ENCODE peak calls at places on chromosomes 7 and 10, in ten cellular contexts. E, T, Q, W, X, A, U, D, K and F are unnamed samples. For H3K9me3 and H3K27me3, the result is how much of the 10 kb centered on the place peaks cover.

GRCh38 chr10:110485541-110485940 is 12.2 kb upstream of the DUSP5 start:
- DNase-seq in E (no peak), T (no peak), Q (no peak), W (no peak), X (no peak), A (no peak), U (no peak), D (no peak), K (no peak), F (no peak)

GRCh38 chr10:60663850-60664249 is 114.4 kb upstream of the CDK1 start:
- DNase-seq in E (no peak), T (no peak), Q (no peak), W (no peak), X (no peak), A (no peak), U (no peak), D (no peak), K (no peak), F (no peak)

GRCh38 chr7:116579835-116580234 is 55.0 kb downstream of the CAV1 start:
- DNase-seq in E (no peak), T (no peak), Q (no peak), W (no peak), X (no peak), A (no peak), U (no peak), D (no peak), K (no peak), F (peak)

GRCh38 chr10:72276013-72276387 is 2.3 kb downstream of the DDIT4 start:
- DNase-seq in E (peak), T (no peak), Q (peak), W (peak), X (no peak), A (no peak), U (no peak), D (peak), K (no peak), F (peak)

GRCh38 chr10:20662742-20663141 is 234.4 kb downstream of the NEBL start:
- DNase-seq in E (no peak), T (no peak), Q (no peak), W (no peak), X (no peak), A (no peak), U (no peak), D (no peak), K (no peak), F (no peak)

GRCh38 chr7:157139142-157140117 is 704 bp downstream of the UBE3C start:
- DNase-seq in E (peak), T (peak), Q (peak), W (peak), X (peak), A (peak), U (peak), D (no peak), K (no peak), F (peak)

GRCh38 chr10:46267132-46267985 is 19.4 kb upstream of the ANTXRL start:
- DNase-seq in E (no peak), T (no peak), Q (no peak), W (peak), X (no peak), A (no peak), U (no peak), D (no peak), K (no peak), F (no peak)

GRCh38 chr10:14583252-14583651 is 191.4 kb downstream of the FAM107B start:
- DNase-seq in E (no peak), T (no peak), Q (no peak), W (no peak), X (peak), A (peak), U (no peak), D (no peak), K (no peak), F (no peak)

GRCh38 chr7:137454169-137455166 is 110.9 kb upstream of the PTN start:
- DNase-seq in E (peak), T (peak), Q (no peak), W (no peak), X (no peak), A (no peak), U (peak), D (no peak), K (no peak), F (no peak)

GRCh38 chr7:35816514-35816913 is 15.7 kb downstream of the SEPTIN7 start:
- DNase-seq in E (no peak), T (no peak), Q (no peak), W (no peak), X (no peak), A (no peak), U (no peak), D (no peak), K (no peak), F (no peak)

GRCh38 chr7:47782022-47782421 is 166.2 kb downstream of the PKD1L1 start:
- DNase-seq in E (no peak), T (no peak), Q (no peak), W (no peak), X (no peak), A (no peak), U (peak), D (no peak), K (no peak), F (no peak)

GRCh38 chr10:95229724-95230627 is 35.9 kb downstream of the ACSM6 start:
- DNase-seq in E (peak), T (no peak), Q (no peak), W (no peak), X (no peak), A (no peak), U (peak), D (peak), K (no peak), F (no peak)

GRCh38 chr10:117135026-117135372 is 3.1 kb downstream of the VAX1 start:
- DNase-seq in E (no peak), T (no peak), Q (no peak), W (no peak), X (no peak), A (no peak), U (no peak), D (no peak), K (no peak), F (no peak)

GRCh38 chr10:27558612-27559020 is 54.5 kb downstream of the RAB18 start:
- DNase-seq in E (peak), T (peak), Q (peak), W (peak), X (no peak), A (no peak), U (peak), D (peak), K (no peak), F (peak)

GRCh38 chr10:56585447-56586171 is 224.6 kb upstream of the ZWINT start:
- DNase-seq in E (no peak), T (peak), Q (no peak), W (no peak), X (no peak), A (no peak), U (no peak), D (no peak), K (no peak), F (no peak)

GRCh38 chr7:24025094-24025493 is 258.9 kb upstream of the NPY start:
- DNase-seq in E (no peak), T (no peak), Q (no peak), W (no peak), X (no peak), A (no peak), U (peak), D (no peak), K (no peak), F (no peak)

GRCh38 chr10:25036381-25036780 is 20.0 kb downstream of the THNSL1 start:
- DNase-seq in E (no peak), T (no peak), Q (no peak), W (no peak), X (no peak), A (no peak), U (no peak), D (no peak), K (no peak), F (no peak)

GRCh38 chr10:60382946-60383681 is 6.6 kb downstream of the ANK3 start:
- DNase-seq in E (no peak), T (no peak), Q (no peak), W (no peak), X (no peak), A (no peak), U (peak), D (no peak), K (no peak), F (no peak)

GRCh38 chr10:98293550-98294269 is 25.7 kb upstream of the LOXL4 start:
- DNase-seq in E (no peak), T (peak), Q (no peak), W (peak), X (no peak), A (no peak), U (no peak), D (no peak), K (no peak), F (no peak)

GRCh38 chr7:121027761-121028681 is 39.5 kb downstream of the CPED1 start:
- DNase-seq in E (no peak), T (no peak), Q (no peak), W (no peak), X (no peak), A (no peak), U (peak), D (no peak), K (no peak), F (no peak)

GRCh38 chr10:124619802-124620490 is 124.2 kb downstream of the FAM53B start:
- DNase-seq in E (no peak), T (no peak), Q (no peak), W (no peak), X (peak), A (no peak), U (no peak), D (no peak), K (no peak), F (no peak)

GRCh38 chr7:17302575-17303142 is 4.2 kb downstream of the AHR start:
- DNase-seq in E (no peak), T (no peak), Q (no peak), W (no peak), X (no peak), A (no peak), U (peak), D (no peak), K (no peak), F (no peak)

GRCh38 chr7:121024568-121025055 is 36.1 kb downstream of the CPED1 start:
- DNase-seq in E (no peak), T (no peak), Q (no peak), W (no peak), X (no peak), A (no peak), U (no peak), D (no peak), K (no peak), F (no peak)

GRCh38 chr10:6729967-6730366 is 149.9 kb upstream of the PRKCQ start:
- DNase-seq in E (no peak), T (no peak), Q (no peak), W (no peak), X (no peak), A (no peak), U (peak), D (no peak), K (no peak), F (no peak)

GRCh38 chr7:33757563-33758165 is 147.7 kb upstream of the BMPER start:
- DNase-seq in E (peak), T (no peak), Q (peak), W (no peak), X (peak), A (no peak), U (peak), D (no peak), K (no peak), F (peak)

GRCh38 chr7:24701232-24701898 is 55.9 kb downstream of the GSDME start:
- DNase-seq in E (no peak), T (no peak), Q (peak), W (no peak), X (no peak), A (peak), U (peak), D (no peak), K (no peak), F (no peak)

GRCh38 chr10:36141786-36142560 is 499.9 kb upstream of the FZD8 start:
- DNase-seq in E (no peak), T (peak), Q (no peak), W (no peak), X (no peak), A (no peak), U (no peak), D (no peak), K (no peak), F (no peak)

GRCh38 chr10:131737543-131738395 is 163.0 kb upstream of the PPP2R2D start:
- DNase-seq in E (no peak), T (no peak), Q (no peak), W (peak), X (no peak), A (peak), U (no peak), D (no peak), K (no peak), F (no peak)

GRCh38 chr10:36170943-36171501 is 528.9 kb upstream of the FZD8 start:
- DNase-seq in E (no peak), T (no peak), Q (no peak), W (no peak), X (no peak), A (no peak), U (no peak), D (no peak), K (no peak), F (no peak)

GRCh38 chr10:69801094-69801433 is 642 bp upstream of the COL13A1 start:
- DNase-seq in E (peak), T (peak), Q (no peak), W (no peak), X (no peak), A (no peak), U (peak), D (peak), K (no peak), F (peak)

GRCh38 chr7:11552676-11553075 is 279.3 kb downstream of the THSD7A start:
- DNase-seq in E (no peak), T (no peak), Q (no peak), W (no peak), X (no peak), A (no peak), U (no peak), D (no peak), K (no peak), F (no peak)

GRCh38 chr7:112572669-112573301 is 92.0 kb downstream of the LSMEM1 start:
- DNase-seq in E (no peak), T (no peak), Q (peak), W (no peak), X (no peak), A (no peak), U (no peak), D (no peak), K (no peak), F (peak)

GRCh38 chr10:127996586-127996985 is 89.7 kb downstream of the PTPRE start:
- DNase-seq in E (no peak), T (no peak), Q (no peak), W (no peak), X (no peak), A (no peak), U (no peak), D (no peak), K (no peak), F (peak)

GRCh38 chr10:68938117-68938516 is 17.9 kb upstream of the DDX21 start:
- DNase-seq in E (peak), T (no peak), Q (no peak), W (peak), X (no peak), A (no peak), U (peak), D (no peak), K (no peak), F (peak)

GRCh38 chr10:97731346-97732051 is 5.4 kb upstream of the ZFYVE27 start:
- DNase-seq in E (peak), T (peak), Q (peak), W (peak), X (peak), A (no peak), U (peak), D (no peak), K (no peak), F (peak)

GRCh38 chr7:53473371-53473770 is 437.9 kb downstream of the POM121L12 start:
- DNase-seq in E (no peak), T (no peak), Q (no peak), W (no peak), X (no peak), A (no peak), U (no peak), D (no peak), K (no peak), F (no peak)

GRCh38 chr10:110747609-110748464 is 103.7 kb downstream of the RBM20 start:
- DNase-seq in E (no peak), T (no peak), Q (no peak), W (no peak), X (no peak), A (no peak), U (no peak), D (no peak), K (no peak), F (no peak)

GRCh38 chr7:5065107-5065407 is 19.4 kb downstream of the RBAK start:
- DNase-seq in E (no peak), T (no peak), Q (no peak), W (no peak), X (no peak), A (no peak), U (no peak), D (no peak), K (no peak), F (no peak)
- H3K9me3 ChIP-seq in E (under half), T (half or more), Q (under half), W (half or more), X (half or more), A (half or more), U (half or more), D (half or more), K (under half), F (under half)

GRCh38 chr7:90248706-90249105 is 3.7 kb downstream of the CFAP69 start:
- DNase-seq in E (no peak), T (no peak), Q (no peak), W (no peak), X (no peak), A (no peak), U (no peak), D (no peak), K (no peak), F (no peak)

GRCh38 chr7:90244565-90244908 is 437 bp upstream of the CFAP69 start:
- DNase-seq in E (no peak), T (no peak), Q (no peak), W (no peak), X (no peak), A (no peak), U (no peak), D (no peak), K (no peak), F (no peak)

GRCh38 chr7:90246184-90246583 is 1.2 kb downstream of the CFAP69 start:
- DNase-seq in E (no peak), T (no peak), Q (peak), W (no peak), X (no peak), A (no peak), U (peak), D (no peak), K (no peak), F (no peak)

GRCh38 chr7:90242369-90243168 is 2.4 kb upstream of the CFAP69 start:
- DNase-seq in E (no peak), T (no peak), Q (no peak), W (no peak), X (no peak), A (no peak), U (no peak), D (no peak), K (no peak), F (no peak)

DNA sequence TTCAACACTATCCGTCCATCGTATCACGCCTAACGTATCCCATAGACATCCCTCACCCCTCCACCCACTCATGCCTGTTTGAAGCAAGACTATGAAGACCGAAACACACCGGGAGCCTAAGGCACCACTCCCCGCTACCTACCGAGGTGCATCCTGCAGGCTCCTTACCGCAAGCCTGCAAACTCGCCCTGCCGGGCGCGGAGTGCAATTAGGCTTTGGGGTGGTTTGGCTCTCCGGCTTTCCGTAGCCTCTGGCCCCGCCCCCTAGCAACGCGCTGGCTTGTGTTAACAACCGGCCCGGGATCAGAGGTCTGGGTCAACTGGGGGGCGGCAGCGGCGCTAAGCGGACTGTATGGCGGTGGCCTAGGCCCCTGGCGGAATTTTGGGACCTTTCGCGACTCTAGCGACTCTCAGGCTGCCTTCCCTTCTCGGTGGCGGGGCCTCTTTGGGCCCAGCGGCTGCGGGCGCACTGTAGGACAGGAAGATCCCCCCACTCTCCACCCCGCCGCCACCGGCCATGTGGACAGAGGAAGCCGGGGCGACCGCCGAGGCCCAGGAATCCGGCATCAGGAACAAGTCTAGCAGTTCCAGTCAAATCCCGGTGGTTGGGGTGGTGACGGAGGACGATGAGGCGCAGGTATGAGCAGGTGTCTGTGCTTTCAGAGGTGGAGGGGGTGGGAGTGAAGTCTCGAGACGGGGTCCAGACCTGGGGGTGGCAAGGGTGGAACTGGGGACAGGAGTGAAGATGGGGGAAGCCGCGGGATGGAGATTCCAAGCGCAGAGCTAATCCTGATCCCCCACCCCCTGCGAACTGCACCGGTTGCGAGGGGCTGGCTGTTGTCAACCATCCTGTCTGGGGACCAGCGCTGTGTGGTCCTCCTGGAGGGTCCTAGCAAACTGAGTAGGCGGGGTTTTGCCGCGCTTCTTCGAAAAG is at the start of gene CFAP69:
- DNase-seq in E (peak), T (peak), Q (peak), W (peak), X (peak), A (peak), U (peak), D (peak), K (peak), F (peak)
- TF ChIP-seq POLR2A in E (no peak), T (no peak), Q (peak), W (peak), X (no peak), A (no peak), U (no peak), D (peak), K (no peak), F (peak)

GRCh38 chr7:29809533-29810155 is 3.3 kb downstream of the WIPF3 start:
- DNase-seq in E (no peak), T (no peak), Q (no peak), W (no peak), X (no peak), A (no peak), U (no peak), D (no peak), K (no peak), F (no peak)
- H3K27me3 ChIP-seq in E (under half), T (under half), Q (under half), W (under half), X (under half), A (under half), U (half or more), D (under half), K (under half), F (under half)

GRCh38 chr7:6675807-6676405 is 30.8 kb downstream of the ZNF12 start:
- DNase-seq in E (no peak), T (no peak), Q (no peak), W (no peak), X (no peak), A (no peak), U (no peak), D (no peak), K (no peak), F (no peak)

GRCh38 chr7:6680146-6680545 is 26.6 kb downstream of the ZNF12 start:
- DNase-seq in E (no peak), T (no peak), Q (no peak), W (no peak), X (no peak), A (no peak), U (no peak), D (no peak), K (no peak), F (no peak)
- H3K9me3 ChIP-seq in E (under half), T (half or more), Q (under half), W (under half), X (half or more), A (half or more), U (half or more), D (under half), K (under half), F (under half)

GRCh38 chr7:77433901-77434300 is 17.8 kb upstream of the GSAP start:
- DNase-seq in E (no peak), T (no peak), Q (no peak), W (no peak), X (no peak), A (no peak), U (no peak), D (no peak), K (no peak), F (no peak)

GRCh38 chr7:77434570-77434969 is 18.4 kb upstream of the GSAP start:
- DNase-seq in E (no peak), T (no peak), Q (no peak), W (no peak), X (no peak), A (no peak), U (peak), D (no peak), K (no peak), F (no peak)

GRCh38 chr7:77428777-77429231 is 12.7 kb upstream of the GSAP start:
- DNase-seq in E (no peak), T (no peak), Q (no peak), W (no peak), X (no peak), A (no peak), U (no peak), D (no peak), K (no peak), F (no peak)

GRCh38 chr7:77427996-77428603 is 12.0 kb upstream of the GSAP start:
- DNase-seq in E (no peak), T (no peak), Q (no peak), W (no peak), X (no peak), A (no peak), U (peak), D (no peak), K (no peak), F (no peak)

DNA sequence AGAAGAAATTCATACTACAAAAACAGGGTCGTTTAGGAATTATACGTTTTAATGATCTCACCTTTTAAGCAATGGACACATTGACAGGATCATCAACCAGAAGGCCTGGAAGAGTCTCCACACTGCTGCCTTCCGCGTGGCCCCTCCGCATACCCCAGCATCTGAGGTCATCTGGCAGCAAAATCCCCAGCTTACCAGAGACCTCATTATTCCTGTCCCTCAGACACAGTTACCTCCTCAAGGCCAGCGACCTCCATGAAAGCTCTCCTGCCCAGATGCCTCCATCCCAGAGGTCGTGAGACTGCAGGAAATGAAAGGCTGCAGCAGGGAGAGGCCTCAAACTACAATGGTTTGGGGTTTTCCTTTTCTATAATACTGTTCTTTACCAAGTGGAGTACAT is 14.8 kb upstream of the GSAP start:
- DNase-seq in E (no peak), T (no peak), Q (no peak), W (no peak), X (no peak), A (no peak), U (no peak), D (no peak), K (no peak), F (no peak)
- TF ChIP-seq POLR2A in E (no peak), T (no peak), Q (no peak), W (no peak), X (no peak), A (no peak), U (no peak), D (no peak), K (no peak), F (no peak)